ENCODE peak calls at places on chromosomes 12 and 14, in five cellular contexts. X is MM.1S, W is GM12878, S is fibroblast of lung, K is GM23248. G is an unnamed sample.

GRCh38 chr12:53252349-53252916 is 15.7 kb upstream of the ESPL1 start:
- DNase-seq in X (no peak), W (no peak), K (peak; percentile 68), S (peak; percentile 24), G (no peak)

GRCh38 chr14:97838986-97839385 is 1041.8 kb downstream of the VRK1 start:
- DNase-seq in X (no peak), W (no peak), K (no peak), S (no peak), G (no peak)

GRCh38 chr12:117277875-117278274 is 83.6 kb downstream of the NOS1 start:
- DNase-seq in S (no peak), W (no peak), K (no peak), X (no peak), G (no peak)

GRCh38 chr12:53676715-53677611 is 1.1 kb upstream of the ATP5MC2 start:
- DNase-seq in W (no peak), X (no peak), S (peak; percentile 35), K (peak; percentile 66), G (no peak)

GRCh38 chr14:88825078-88825458 is 617 bp downstream of the TTC8 start:
- DNase-seq in W (no peak), K (peak; percentile 63), S (peak; percentile 45), X (no peak), G (peak; percentile 25)

GRCh38 chr12:87756111-87756510 is 273.1 kb downstream of the C12orf50 start:
- DNase-seq in S (peak; percentile 94), W (no peak), X (no peak), K (peak; percentile 58), G (peak; percentile 94)

GRCh38 chr14:58082491-58083098 is 69.4 kb downstream of the ARMH4 start:
- DNase-seq in W (no peak), K (peak; percentile 90), X (no peak), S (peak; percentile 92), G (peak; percentile 91)

GRCh38 chr14:75259946-75260545 is 18.6 kb upstream of the FOS start:
- DNase-seq in K (peak; percentile 4), S (no peak), W (no peak), X (no peak), G (no peak)

GRCh38 chr12:53766881-53767280 is 15.1 kb upstream of the CISTR start:
- DNase-seq in K (peak; percentile 35), W (no peak), S (peak; percentile 35), X (no peak), G (peak; percentile 20)

GRCh38 chr14:33911046-33911445 is 39.8 kb downstream of the EGLN3 start:
- DNase-seq in X (no peak), W (no peak), S (no peak), K (no peak), G (no peak)

GRCh38 chr14:68295316-68295816 is 475.8 kb downstream of the RAD51B start:
- DNase-seq in W (no peak), X (no peak), K (no peak), S (no peak), G (no peak)

GRCh38 chr14:92589213-92589852 is 75.8 kb downstream of the RIN3 start:
- DNase-seq in X (peak; percentile 29), K (peak; percentile 47), S (peak; percentile 30), W (no peak), G (no peak)

GRCh38 chr14:22901799-22902198 is 17.1 kb downstream of the RBM23 start:
- DNase-seq in X (no peak), K (no peak), W (no peak), S (no peak), G (no peak)

GRCh38 chr12:4034926-4035325 is 161.7 kb upstream of the PARP11 start:
- DNase-seq in X (no peak), W (no peak), K (no peak), S (no peak), G (no peak)

GRCh38 chr12:125890366-125890905 is 825.2 kb downstream of the AACS start:
- DNase-seq in X (no peak), S (peak; percentile 13), K (no peak), W (no peak), G (peak; percentile 8)

GRCh38 chr12:110330544-110330943 is 49.5 kb downstream of the ATP2A2 start:
- DNase-seq in K (peak; percentile 67), X (no peak), W (no peak), S (peak; percentile 58), G (peak; percentile 39)

GRCh38 chr14:35506927-35507326 is 27.0 kb upstream of the INSM2 start:
- DNase-seq in W (no peak), S (peak; percentile 54), K (peak; percentile 6), X (no peak), G (peak; percentile 35)

GRCh38 chr12:93325855-93326254 is 51.9 kb upstream of the NUDT4 start:
- DNase-seq in K (peak; percentile 95), X (no peak), W (no peak), S (peak; percentile 98), G (peak; percentile 97)

GRCh38 chr12:96652870-96653269 is 163.5 kb downstream of the CFAP54 start:
- DNase-seq in X (no peak), W (no peak), S (no peak), K (no peak), G (no peak)

GRCh38 chr14:101470266-101470665 is 91.0 kb upstream of the DIO3 start:
- DNase-seq in S (no peak), X (no peak), W (no peak), K (no peak), G (no peak)

GRCh38 chr12:51424662-51425539 is at the start of gene SLC4A8:
- DNase-seq in S (peak; percentile 88), X (peak; percentile 94), K (peak; percentile 95), W (no peak), G (peak; percentile 73)

GRCh38 chr14:88895116-88895515 is 70.7 kb downstream of the TTC8 start:
- DNase-seq in S (peak; percentile 68), W (no peak), X (no peak), K (peak; percentile 68), G (peak; percentile 51)

GRCh38 chr14:30728471-30728870 is 106.4 kb downstream of the SCFD1 start:
- DNase-seq in K (no peak), S (no peak), X (no peak), W (no peak), G (no peak)

GRCh38 chr12:132388379-132389015 is 59.1 kb upstream of the GALNT9 start:
- DNase-seq in X (no peak), W (no peak), S (no peak), K (no peak), G (no peak)

GRCh38 chr14:29548948-29549370 is 378.7 kb downstream of the PRKD1 start:
- DNase-seq in X (peak; percentile 52), K (peak; percentile 81), S (peak; percentile 64), W (peak; percentile 5), G (peak; percentile 50)

GRCh38 chr14:49977126-49977841 is 84.4 kb downstream of the ARF6 start:
- DNase-seq in S (no peak), W (no peak), K (no peak), X (no peak), G (no peak)

GRCh38 chr12:106642991-106643390 is 60.2 kb downstream of the RFX4 start:
- DNase-seq in S (no peak), W (no peak), X (no peak), K (peak; percentile 5), G (no peak)

GRCh38 chr12:3077572-3078081 is 448 bp downstream of the TSPAN9 start:
- DNase-seq in S (peak; percentile 36), W (no peak), K (peak; percentile 47), X (no peak), G (peak; percentile 28)

GRCh38 chr12:12689672-12690287 is 6.2 kb downstream of the GPR19 start:
- DNase-seq in K (no peak), S (peak; percentile 26), X (no peak), W (no peak), G (no peak)

GRCh38 chr12:116971222-116971621 is 60.5 kb downstream of the FBXW8 start:
- DNase-seq in K (no peak), W (no peak), S (no peak), X (no peak), G (no peak)

GRCh38 chr12:23350808-23351207 is 598.7 kb downstream of the SOX5 start:
- DNase-seq in X (no peak), S (no peak), W (no peak), K (no peak), G (no peak)

GRCh38 chr14:69631509-69631908 is 20.1 kb downstream of the SUSD6 start:
- DNase-seq in K (peak; percentile 60), S (peak; percentile 56), W (no peak), X (no peak), G (no peak)

GRCh38 chr14:31926123-31926522 is 151.0 kb upstream of the ARHGAP5 start:
- DNase-seq in W (no peak), S (peak; percentile 43), X (peak; percentile 48), K (peak; percentile 76), G (no peak)

GRCh38 chr14:64638625-64639024 is 65.6 kb upstream of the PLEKHG3 start:
- DNase-seq in S (no peak), K (no peak), X (no peak), W (no peak), G (no peak)

DNA sequence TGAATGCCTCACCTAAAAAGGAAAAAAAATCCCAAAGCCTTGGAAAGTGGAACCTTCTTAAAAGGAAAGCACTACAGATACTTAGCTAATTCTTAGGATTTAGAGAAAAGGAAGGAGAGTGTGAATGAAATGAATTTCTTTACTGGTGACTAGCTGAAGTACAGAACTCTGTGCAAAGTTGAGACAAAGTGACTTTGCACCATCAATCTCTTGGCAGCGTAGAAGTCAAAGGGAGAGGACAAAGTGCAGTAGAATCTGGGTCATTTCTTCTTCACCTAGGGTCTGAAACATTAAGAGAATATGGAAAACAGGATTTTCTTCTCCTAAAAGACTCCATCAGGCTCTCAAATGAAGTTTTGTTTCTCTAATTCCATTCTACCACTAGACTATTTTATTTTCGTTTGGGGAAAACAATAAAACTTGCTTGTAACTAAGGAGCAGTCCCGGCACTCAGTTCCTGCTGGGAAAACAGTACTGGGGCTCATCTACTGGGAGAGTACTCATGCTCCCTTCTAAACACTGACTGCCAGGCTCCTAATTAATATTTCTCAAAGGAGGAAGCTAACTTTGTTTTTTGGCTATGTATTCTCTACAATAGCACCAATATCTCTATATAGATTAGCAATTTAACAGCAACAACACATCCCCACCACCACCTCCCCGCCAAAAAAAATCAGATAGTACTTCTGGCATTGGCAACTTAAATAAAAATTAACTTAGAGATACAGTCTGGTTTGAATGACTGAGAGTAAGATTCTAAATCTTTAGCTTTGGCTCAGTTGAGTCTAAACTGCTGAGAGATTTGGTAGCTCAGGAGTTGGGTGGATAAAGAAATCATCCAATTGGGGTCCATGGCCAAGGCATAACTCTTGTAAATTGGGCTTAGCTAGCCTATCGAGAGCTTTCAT is 110.7 kb downstream of the SLC15A5 start:
- DNase-seq in S (no peak), K (no peak), W (no peak), X (no peak), G (no peak)
- H2AFZ ChIP-seq in S (no peak overlapping the region), K (no peak overlapping the region), W (no peak overlapping the region), X (no peak overlapping the region), G (no peak overlapping the region)

GRCh38 chr14:105526781-105527380 is 498 bp downstream of the TMEM121 start:
- DNase-seq in K (peak; percentile 37), X (no peak), S (no peak), W (no peak), G (no peak)
- H3K9ac ChIP-seq in K (peak overlapping the region; percentile 48), X (peak overlapping the region; percentile 50), S (no peak overlapping the region), W (no peak overlapping the region), G (peak overlapping the region; percentile 52)

GRCh38 chr12:113056381-113056630 is 224 bp upstream of the DTX1 start:
- DNase-seq in S (no peak), X (no peak), K (no peak), W (no peak), G (no peak)
- TF ChIP-seq EZH2 in S (no peak), X (no peak), K (no peak), W (no peak), G (no peak)

DNA sequence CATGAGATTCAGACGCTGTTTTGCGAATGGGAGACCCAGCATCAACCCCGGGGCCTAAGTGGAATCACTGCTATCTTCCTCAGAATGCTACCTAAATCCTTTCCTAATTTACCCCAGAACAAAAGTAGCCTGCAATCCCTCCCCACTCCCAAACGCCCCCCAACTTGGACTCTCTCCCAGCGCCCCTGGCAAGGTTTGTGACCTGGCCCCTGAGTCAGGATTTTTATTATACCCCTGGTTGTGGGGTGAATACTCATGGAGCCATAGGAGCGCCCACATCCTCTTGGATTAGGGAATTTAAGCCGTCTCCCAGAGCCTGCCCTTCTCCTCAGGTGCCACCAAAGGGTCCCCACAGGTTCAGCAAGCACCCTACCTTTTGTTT is 360 bp downstream of the MYL6B start:
- DNase-seq in K (peak; percentile 30), X (no peak), W (no peak), S (no peak), G (no peak)
- H2AFZ ChIP-seq in K (peak overlapping the region; percentile 92), X (peak overlapping the region; percentile 86), W (peak overlapping the region; percentile 88), S (peak overlapping the region; percentile 18), G (peak overlapping the region; percentile 82)

G was measured in astrocyte.